ENCODE peak calls at places on chromosome 16, in four cellular contexts. O, I, L and R are unnamed samples.

GRCh38 chr16:47644166-47644565 is 183.0 kb downstream of the PHKB start:
- DNase-seq in O (no peak), I (no peak), L (no peak), R (peak; percentile 51)

GRCh38 chr16:87391324-87391949 is 699 bp upstream of the MAP1LC3B start:
- DNase-seq in L (no peak), O (peak; percentile 74), I (peak; percentile 57), R (no peak)

GRCh38 chr16:70686376-70687171 is 721 bp upstream of the MTSS2 start:
- DNase-seq in O (no peak), L (no peak), I (no peak), R (no peak)

GRCh38 chr16:75323928-75324327 is 72.5 kb upstream of the BCAR1 start:
- DNase-seq in O (no peak), I (no peak), L (no peak), R (no peak)

GRCh38 chr16:12846592-12846991 is 42.9 kb upstream of the CPPED1 start:
- DNase-seq in O (no peak), I (no peak), L (no peak), R (no peak)

GRCh38 chr16:78375055-78375679 is 275.7 kb downstream of the WWOX start:
- DNase-seq in I (no peak), O (no peak), L (no peak), R (no peak)

GRCh38 chr16:71846443-71846842 is 667 bp downstream of the ATXN1L start:
- DNase-seq in I (no peak), O (no peak), L (peak; percentile 77), R (no peak)

GRCh38 chr16:30609002-30609927 is 924 bp downstream of the ZNF689 start:
- DNase-seq in I (no peak), O (peak; percentile 51), L (peak; percentile 37), R (peak; percentile 15)

GRCh38 chr16:17515421-17516210 is 44.9 kb upstream of the XYLT1 start:
- DNase-seq in I (no peak), O (no peak), L (no peak), R (no peak)

GRCh38 chr16:56401482-56401881 is 23.9 kb downstream of the AMFR start:
- DNase-seq in I (peak; percentile 61), L (no peak), O (no peak), R (no peak)

GRCh38 chr16:64983983-64984382 is 137.9 kb downstream of the CDH11 start:
- DNase-seq in I (no peak), L (no peak), O (peak; percentile 29), R (peak; percentile 66)

GRCh38 chr16:28505489-28506137 is 1.0 kb downstream of the IL27 start:
- DNase-seq in O (no peak), I (no peak), L (no peak), R (no peak)

GRCh38 chr16:79571753-79572544 is 28.6 kb downstream of the MAF start:
- DNase-seq in L (no peak), I (no peak), O (no peak), R (no peak)

GRCh38 chr16:566475-567361 is at the start of gene NHLRC4:
- DNase-seq in L (peak; percentile 87), I (peak; percentile 40), O (peak; percentile 59), R (no peak)

GRCh38 chr16:70152578-70153302 is 20.8 kb upstream of the CLEC18C start:
- DNase-seq in L (no peak), I (no peak), O (no peak), R (no peak)

GRCh38 chr16:6068063-6068462 is 970.5 kb upstream of the EEF2KMT start:
- DNase-seq in O (no peak), I (no peak), L (no peak), R (no peak)

GRCh38 chr16:8998114-8998513 is 34.4 kb upstream of the USP7 start:
- DNase-seq in I (no peak), L (no peak), O (no peak), R (peak; percentile 55)

GRCh38 chr16:27355610-27356009 is 41.8 kb downstream of the IL4R start:
- DNase-seq in O (peak; percentile 59), L (no peak), I (no peak), R (peak; percentile 22)

GRCh38 chr16:86517652-86518258 is 7.4 kb downstream of the FOXF1 start:
- DNase-seq in L (peak; percentile 8), I (no peak), O (peak; percentile 45), R (peak; percentile 13)

GRCh38 chr16:13558752-13559151 is 361.2 kb upstream of the ERCC4 start:
- DNase-seq in L (no peak), I (no peak), O (no peak), R (no peak)

GRCh38 chr16:73214825-73215481 is 167.0 kb upstream of the ZFHX3 start:
- DNase-seq in O (no peak), L (no peak), I (no peak), R (no peak)

GRCh38 chr16:85451646-85452363 is 161.3 kb upstream of the GSE1 start:
- DNase-seq in I (no peak), L (no peak), O (no peak), R (no peak)

GRCh38 chr16:71439531-71439930 is 2.3 kb downstream of the TLE7 start:
- DNase-seq in O (no peak), L (no peak), I (no peak), R (no peak)

GRCh38 chr16:74999208-74999682 is 421 bp downstream of the ZNRF1 start:
- DNase-seq in I (no peak), O (no peak), L (no peak), R (no peak)

GRCh38 chr16:70250748-70251650 is 741 bp downstream of the EXOSC6 start:
- DNase-seq in I (no peak), O (no peak), L (peak; percentile 36), R (peak; percentile 31)

GRCh38 chr16:22216191-22216831 is 10.2 kb downstream of the EEF2K start:
- DNase-seq in O (no peak), L (no peak), I (no peak), R (no peak)

GRCh38 chr16:28597692-28598261 is 927 bp upstream of the SULT1A2 start:
- DNase-seq in I (no peak), L (peak; percentile 41), O (peak; percentile 54), R (no peak)

GRCh38 chr16:87174061-87174460 is 143.1 kb downstream of the C16orf95 start:
- DNase-seq in O (no peak), I (no peak), L (no peak), R (no peak)

GRCh38 chr16:85462405-85463227 is 150.5 kb upstream of the GSE1 start:
- DNase-seq in O (no peak), L (no peak), I (no peak), R (no peak)

GRCh38 chr16:85905110-85906095 is 6.4 kb downstream of the IRF8 start:
- DNase-seq in L (no peak), I (no peak), O (no peak), R (no peak)

GRCh38 chr16:4339909-4340308 is 11.2 kb downstream of the PAM16 start:
- DNase-seq in I (no peak), L (no peak), O (no peak), R (no peak)

GRCh38 chr16:11462036-11462435 is 116.8 kb downstream of the RMI2 start:
- DNase-seq in L (no peak), O (no peak), I (no peak), R (no peak)

GRCh38 chr16:11461595-11461990 is 116.3 kb downstream of the RMI2 start:
- DNase-seq in I (no peak), O (no peak), L (no peak), R (no peak)

GRCh38 chr16:11464241-11464640 is 119.0 kb downstream of the RMI2 start:
- DNase-seq in I (no peak), L (no peak), O (no peak), R (no peak)

GRCh38 chr16:11462861-11463260 is 117.6 kb downstream of the RMI2 start:
- DNase-seq in L (no peak), I (no peak), O (no peak), R (no peak)

GRCh38 chr16:11465675-11466074 is 120.4 kb downstream of the RMI2 start:
- DNase-seq in O (no peak), L (no peak), I (no peak), R (no peak)
- H3K36me3 ChIP-seq in O (no peaks in the 10 kb centered on the region), L (no peaks in the 10 kb centered on the region), I (no peaks in the 10 kb centered on the region), R (no peaks in the 10 kb centered on the region)

DNA sequence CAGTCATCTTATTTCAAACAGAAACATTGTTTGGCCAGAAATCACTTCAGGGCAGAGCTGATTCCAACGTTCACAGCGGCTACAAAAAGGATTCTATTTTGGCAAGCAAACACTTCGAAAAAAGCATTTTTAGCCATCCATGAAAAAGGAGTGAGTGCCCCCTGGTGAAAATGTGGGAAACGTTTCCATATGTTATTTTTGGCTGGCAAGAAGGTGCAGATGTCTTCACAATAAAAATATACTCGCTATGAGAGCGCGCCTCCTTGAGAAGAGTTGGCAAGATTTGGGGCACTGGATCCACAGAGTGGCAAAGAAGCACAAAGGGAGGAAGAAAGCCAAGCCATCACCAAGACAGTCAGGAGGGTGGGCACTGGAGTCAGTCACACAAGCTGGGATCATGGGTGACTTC is 191.1 kb downstream of the CHD9NB start:
- DNase-seq in O (no peak), I (no peak), L (no peak), R (peak; percentile 33)
- TF ChIP-seq CTCF in O (no peak), I (no peak), L (no peak), R (peak; percentile 43)

GRCh38 chr16:68770671-68771070 is 33.6 kb downstream of the CDH1 start:
- DNase-seq in O (no peak), I (no peak), L (no peak), R (no peak)
- H3K4me3 ChIP-seq in O (no peak overlapping the region), I (no peak overlapping the region), L (no peak overlapping the region), R (no peak overlapping the region)

DNA sequence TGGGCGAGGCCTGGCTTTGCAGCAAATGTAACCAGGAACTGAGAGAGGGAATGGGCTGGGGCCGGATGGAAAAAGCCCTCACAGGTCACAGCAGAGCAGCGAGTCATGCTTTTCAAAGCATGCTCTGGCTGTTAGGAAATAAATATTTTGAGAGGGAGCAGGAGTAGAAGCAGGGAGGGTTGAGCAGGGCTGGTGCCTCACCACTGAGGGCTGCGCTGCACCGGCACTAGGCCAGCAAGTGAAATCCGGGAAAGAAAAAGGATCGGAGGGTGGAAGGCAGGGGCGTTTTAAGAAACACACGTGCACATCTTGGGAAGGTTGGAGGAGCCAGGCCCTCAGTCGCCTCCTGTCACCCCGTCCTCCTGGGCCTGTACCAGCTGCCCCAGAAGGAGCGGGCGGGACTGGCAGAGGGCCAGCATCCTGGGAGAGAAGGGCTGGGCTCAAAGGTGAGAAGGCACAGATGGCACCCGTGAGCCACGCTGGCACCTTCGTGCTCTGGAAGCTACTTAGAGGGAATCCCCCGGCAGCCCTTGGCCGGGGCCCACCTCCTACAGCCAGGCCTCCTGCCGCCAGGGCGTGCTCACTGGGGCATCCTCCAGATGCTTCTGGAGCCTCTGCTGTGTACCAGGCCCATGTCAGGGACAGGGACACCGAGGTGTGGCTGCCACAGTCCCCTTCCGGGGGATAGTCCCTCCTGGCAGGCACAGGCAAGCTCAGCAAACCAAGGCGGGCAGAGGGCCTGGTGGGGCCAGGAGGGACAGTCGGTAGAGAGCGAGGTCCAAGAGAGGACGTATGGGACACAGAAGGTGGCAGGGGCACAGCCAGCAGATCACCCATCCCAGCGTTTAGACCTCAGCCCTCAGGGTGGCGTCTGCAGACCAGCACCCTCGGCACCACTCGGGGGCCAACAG is 71.4 kb upstream of the PLCG2 start:
- DNase-seq in I (no peak), L (no peak), O (no peak), R (peak; percentile 25)
- H3K36me3 ChIP-seq in I (no peaks in the 10 kb centered on the region), L (no peaks in the 10 kb centered on the region), O (peaks cover 58% of the 10 kb centered on the region), R (peaks cover 31% of the 10 kb centered on the region)

GRCh38 chr16:68290455-68290854 is 20.3 kb downstream of the SLC7A6OS start:
- DNase-seq in L (no peak), I (no peak), O (no peak), R (no peak)
- TF ChIP-seq CTCF in L (no peak), I (no peak), O (no peak), R (no peak)